ENCODE peak calls at places on chromosome 1, in seven cellular contexts. G is HCT116, X is IMR-90, O is kidney, H is fibroblast of lung, P is neural progenitor cell, U is GM23248. C is an unnamed sample.

GRCh38 chr1:8055973-8056372 is 29.9 kb upstream of the ERRFI1 start:
- DNase-seq in U (peak; percentile 88), H (peak; percentile 87), P (no peak), X (peak; percentile 91), G (peak; percentile 70), O (no peak), C (no peak)

GRCh38 chr1:212232020-212232570 is 53.1 kb upstream of the PPP2R5A start:
- DNase-seq in X (no peak), O (no peak), H (no peak), G (no peak), P (no peak), U (no peak), C (no peak)

GRCh38 chr1:8013399-8013798 is 12.7 kb downstream of the ERRFI1 start:
- DNase-seq in X (no peak), O (no peak), G (no peak), P (no peak), H (no peak), U (no peak), C (no peak)

GRCh38 chr1:32954183-32954582 is 10.4 kb downstream of the RNF19B start:
- DNase-seq in X (no peak), G (peak; percentile 28), H (no peak), U (peak; percentile 48), P (no peak), O (no peak), C (peak; percentile 81)

GRCh38 chr1:10031461-10031860 is 1.3 kb upstream of the UBE4B start:
- DNase-seq in P (no peak), H (no peak), O (no peak), U (peak; percentile 68), X (peak; percentile 75), G (no peak), C (no peak)

GRCh38 chr1:44613932-44614331 is 60.3 kb downstream of the TMEM53 start:
- DNase-seq in H (no peak), P (peak; percentile 47), G (no peak), X (no peak), O (no peak), U (no peak), C (no peak)

GRCh38 chr1:107480548-107480947 is 339.7 kb downstream of the NTNG1 start:
- DNase-seq in U (peak; percentile 44), H (peak; percentile 5), P (no peak), G (no peak), O (peak; percentile 64), X (no peak), C (no peak)

GRCh38 chr1:184088037-184088436 is 36.5 kb downstream of the TSEN15 start:
- DNase-seq in O (no peak), U (no peak), G (no peak), P (no peak), H (no peak), X (no peak), C (no peak)

GRCh38 chr1:222454782-222455181 is 93.1 kb downstream of the HHIPL2 start:
- DNase-seq in O (no peak), H (no peak), X (peak; percentile 72), P (no peak), U (peak; percentile 91), G (no peak), C (no peak)

GRCh38 chr1:87523466-87523865 is 194.8 kb downstream of the LMO4 start:
- DNase-seq in X (peak; percentile 56), G (no peak), U (no peak), H (peak; percentile 57), P (no peak), O (peak; percentile 83), C (no peak)

GRCh38 chr1:204172404-204173049 is 6.4 kb upstream of the REN start:
- DNase-seq in G (no peak), H (no peak), X (peak; percentile 16), O (no peak), P (no peak), U (no peak), C (no peak)

GRCh38 chr1:241167121-241167619 is 189.8 kb downstream of the RGS7 start:
- DNase-seq in U (no peak), O (no peak), P (no peak), X (no peak), H (no peak), G (no peak), C (no peak)

GRCh38 chr1:24022611-24023359 is 42.7 kb upstream of the SRSF10 start:
- DNase-seq in H (peak; percentile 81), U (peak; percentile 92), O (no peak), P (no peak), G (no peak), X (peak; percentile 89), C (no peak)

GRCh38 chr1:14605945-14606344 is 7.5 kb downstream of the KAZN start:
- DNase-seq in H (no peak), X (no peak), G (no peak), O (no peak), P (no peak), U (no peak), C (no peak)

GRCh38 chr1:86453664-86454063 is 15.1 kb upstream of the CLCA1 start:
- DNase-seq in P (no peak), G (no peak), U (no peak), X (no peak), O (no peak), H (no peak), C (no peak)

GRCh38 chr1:62722796-62723195 is 34.6 kb upstream of the DOCK7 start:
- DNase-seq in H (no peak), P (no peak), G (no peak), X (no peak), O (no peak), U (no peak), C (no peak)

GRCh38 chr1:156816561-156817328 is at the start of gene SH2D2A:
- DNase-seq in H (no peak), G (no peak), U (peak; percentile 58), O (peak; percentile 89), X (peak; percentile 41), P (no peak), C (peak; percentile 66)

GRCh38 chr1:68918563-68918962 is 421.7 kb upstream of the DEPDC1 start:
- DNase-seq in G (no peak), O (no peak), P (no peak), H (no peak), U (no peak), X (no peak), C (no peak)

GRCh38 chr1:235494531-235494930 is 9.7 kb downstream of the B3GALNT2 start:
- DNase-seq in G (no peak), U (no peak), P (no peak), O (no peak), H (no peak), X (no peak), C (no peak)

GRCh38 chr1:202270871-202271326 is 70.8 kb downstream of the UBE2T start:
- DNase-seq in O (no peak), G (no peak), H (no peak), U (no peak), P (peak; percentile 30), X (no peak), C (no peak)

GRCh38 chr1:181712636-181713238 is 229.4 kb downstream of the CACNA1E start:
- DNase-seq in G (no peak), X (no peak), U (no peak), P (no peak), O (no peak), H (no peak), C (no peak)

GRCh38 chr1:168767885-168768584 is 39.0 kb upstream of the DPT start:
- DNase-seq in X (peak; percentile 2), P (no peak), U (peak; percentile 85), O (peak; percentile 52), H (peak; percentile 72), G (no peak), C (no peak)

GRCh38 chr1:187409341-187409740 is 580.6 kb downstream of the PLA2G4A start:
- DNase-seq in O (no peak), P (no peak), G (no peak), U (peak; percentile 51), H (peak; percentile 8), X (peak; percentile 73), C (no peak)

GRCh38 chr1:173255214-173255813 is 48.2 kb upstream of the TNFSF4 start:
- DNase-seq in G (peak; percentile 28), H (peak; percentile 71), X (peak; percentile 61), U (peak; percentile 58), P (peak; percentile 45), O (no peak), C (no peak)

GRCh38 chr1:33005117-33005811 is 31.4 kb downstream of the AK2 start:
- DNase-seq in X (no peak), U (no peak), O (no peak), H (no peak), P (no peak), G (no peak), C (no peak)

GRCh38 chr1:109115685-109116084 is 1.8 kb downstream of the ELAPOR1 start:
- DNase-seq in G (no peak), H (no peak), X (no peak), U (no peak), P (no peak), O (no peak), C (no peak)

DNA sequence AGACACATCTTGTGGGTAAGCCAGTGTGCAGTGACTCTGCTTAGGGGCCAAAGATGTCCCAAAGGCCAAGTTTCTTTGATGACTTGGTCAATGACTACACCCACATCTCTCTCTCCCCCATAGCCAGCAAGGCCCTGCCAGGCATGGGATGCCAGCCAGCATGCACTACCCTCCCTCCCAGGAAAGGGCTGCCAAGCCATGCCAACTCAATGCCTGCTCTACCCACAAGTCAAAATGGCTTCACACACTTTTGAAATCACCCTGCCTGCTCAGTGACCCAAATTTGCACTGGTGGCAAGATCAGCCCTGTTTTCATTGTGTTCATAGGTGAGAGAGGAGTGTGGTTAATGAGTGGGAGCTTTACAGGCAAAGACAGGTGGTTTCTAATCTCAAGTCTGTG is 112.5 kb downstream of the MATN1 start:
- DNase-seq in G (no peak), O (no peak), X (no peak), H (no peak), P (no peak), U (no peak), C (no peak)
- H3K4me3 ChIP-seq in G (no peak overlapping the region), O (no peak overlapping the region), X (no peak overlapping the region), H (no peak overlapping the region), P (no peak overlapping the region), U (no peak overlapping the region), C (no peak overlapping the region)

DNA sequence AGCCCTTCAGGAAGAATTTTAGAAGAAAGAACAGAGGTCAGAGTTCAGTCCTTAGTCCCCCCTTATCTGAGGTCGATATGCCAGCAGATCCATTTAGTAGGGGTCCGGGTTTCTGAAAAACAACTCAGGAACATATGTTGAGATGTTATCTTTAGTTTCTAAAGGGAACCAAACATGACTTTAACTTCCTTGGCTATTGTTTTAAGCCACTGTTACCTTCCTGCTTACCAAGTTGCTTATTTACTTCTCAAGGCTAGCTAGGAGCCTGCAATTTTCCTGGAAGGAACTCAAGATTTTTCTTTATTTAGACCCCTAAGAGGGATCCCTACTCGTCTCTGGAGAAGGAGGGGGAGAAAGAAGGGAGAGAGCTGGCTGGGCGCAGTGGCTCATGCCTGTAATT is 54.3 kb downstream of the KCNC4 start:
- DNase-seq in O (no peak), U (no peak), H (no peak), X (no peak), G (no peak), P (no peak), C (no peak)
- H3K9ac ChIP-seq in O (no peak overlapping the region), U (no peak overlapping the region), H (no peak overlapping the region), X (no peak overlapping the region), G (no peak overlapping the region), P (no peak overlapping the region), C (no peak overlapping the region)

GRCh38 chr1:41454406-41454805 is 30.1 kb downstream of the EDN2 start:
- DNase-seq in G (no peak), P (no peak), H (peak; percentile 31), U (peak; percentile 41), O (no peak), X (no peak), C (no peak)
- H3K27ac ChIP-seq in G (no peak overlapping the region), P (no peak overlapping the region), H (no peak overlapping the region), U (no peak overlapping the region), O (no peak overlapping the region), X (no peak overlapping the region), C (no peak overlapping the region)

GRCh38 chr1:39098569-39099250 is 72.6 kb downstream of the NDUFS5 start:
- DNase-seq in H (peak; percentile 95), X (peak; percentile 92), P (peak; percentile 99), O (peak; percentile 80), G (peak; percentile 95), U (peak; percentile 97), C (peak; percentile 82)
- H3K4me3 ChIP-seq in H (no peak overlapping the region), X (no peak overlapping the region), P (no peak overlapping the region), O (no peak overlapping the region), G (no peak overlapping the region), U (no peak overlapping the region), C (no peak overlapping the region)